ENCODE peak calls at places on chromosomes 3 and 15, in four cellular contexts. U is K562, L is HepG2, H is GM12878. X is an unnamed sample.

GRCh38 chr3:39753361-39753760 is 56.0 kb upstream of the MYRIP start:
- DNase-seq in H (no peak), L (no peak), U (no peak), X (no peak)

GRCh38 chr3:61561374-61562041 is at the start of gene PTPRG:
- DNase-seq in H (no peak), L (peak), U (no peak), X (peak)

GRCh38 chr3:12875857-12876451 is 34.6 kb upstream of the RPL32 start:
- DNase-seq in U (peak), L (no peak), H (no peak), X (no peak)

GRCh38 chr3:197792019-197792647 is 1.1 kb downstream of the LRCH3 start:
- DNase-seq in H (no peak), U (no peak), L (no peak), X (no peak)

GRCh38 chr3:52289747-52290595 is 2.3 kb downstream of the GLYCTK start:
- DNase-seq in L (peak), U (no peak), H (no peak), X (no peak)

GRCh38 chr3:29412117-29412516 is 131.2 kb downstream of the RBMS3 start:
- DNase-seq in L (no peak), H (peak), U (no peak), X (no peak)

GRCh38 chr15:41746802-41747201 is 27.5 kb upstream of the MAPKBP1 start:
- DNase-seq in H (no peak), U (no peak), L (no peak), X (no peak)

GRCh38 chr15:69718445-69718844 is 265.8 kb downstream of the RPLP1 start:
- DNase-seq in L (no peak), H (no peak), U (no peak), X (no peak)

GRCh38 chr15:52524223-52525136 is 4.2 kb downstream of the MYO5A start:
- DNase-seq in U (no peak), H (no peak), L (no peak), X (no peak)

GRCh38 chr3:31431322-31431721 is 101.4 kb upstream of the STT3B start:
- DNase-seq in L (no peak), U (no peak), H (no peak), X (no peak)

GRCh38 chr15:92306662-92307061 is 87.0 kb upstream of the ST8SIA2 start:
- DNase-seq in L (peak), U (no peak), H (no peak), X (peak)

GRCh38 chr15:74489518-74490338 is 28.8 kb upstream of the UBL7 start:
- DNase-seq in H (peak), L (peak), U (peak), X (peak)

GRCh38 chr3:111782447-111782782 is 76.7 kb upstream of the PHLDB2 start:
- DNase-seq in L (no peak), U (no peak), H (no peak), X (no peak)

GRCh38 chr3:183182732-183183610 is 20.4 kb upstream of the LAMP3 start:
- DNase-seq in U (no peak), L (no peak), H (no peak), X (no peak)

GRCh38 chr3:126530171-126531050 is 6.5 kb downstream of the CHST13 start:
- DNase-seq in U (no peak), L (no peak), H (no peak), X (no peak)

GRCh38 chr15:91320106-91320505 is 220.0 kb downstream of the SV2B start:
- DNase-seq in L (no peak), U (no peak), H (no peak), X (no peak)

GRCh38 chr3:4322635-4323034 is 19.5 kb downstream of the SETMAR start:
- DNase-seq in U (no peak), H (no peak), L (peak), X (no peak)

GRCh38 chr3:39132096-39133092 is 21.0 kb downstream of the CSRNP1 start:
- DNase-seq in U (no peak), L (no peak), H (no peak), X (no peak)

GRCh38 chr3:141828487-141829284 is 47.8 kb upstream of the ATP1B3 start:
- DNase-seq in H (no peak), L (no peak), U (no peak), X (no peak)

GRCh38 chr3:180265551-180265950 is 228.8 kb upstream of the PEX5L start:
- DNase-seq in H (no peak), L (no peak), U (no peak), X (no peak)

GRCh38 chr15:39593071-39594055 is 12.5 kb downstream of the THBS1 start:
- DNase-seq in L (no peak), H (no peak), U (no peak), X (no peak)

GRCh38 chr3:152398495-152398894 is 129.8 kb downstream of the MBNL1 start:
- DNase-seq in L (no peak), U (no peak), H (no peak), X (no peak)

GRCh38 chr3:17221529-17221928 is 336.8 kb downstream of the PLCL2 start:
- DNase-seq in U (no peak), H (no peak), L (no peak), X (no peak)

GRCh38 chr3:157131861-157132260 is 28.1 kb downstream of the CCNL1 start:
- DNase-seq in L (no peak), U (no peak), H (no peak), X (no peak)

GRCh38 chr3:177396707-177397106 is 199.4 kb upstream of the TBL1XR1 start:
- DNase-seq in U (no peak), L (no peak), H (no peak), X (no peak)

GRCh38 chr3:114848643-114849350 is 298.3 kb downstream of the ZBTB20 start:
- DNase-seq in H (no peak), L (no peak), U (no peak), X (no peak)

GRCh38 chr3:94024385-94024784 is 4.0 kb downstream of the STX19 start:
- DNase-seq in U (no peak), L (no peak), H (no peak), X (no peak)

GRCh38 chr3:171770689-171771620 is 39.3 kb downstream of the PLD1 start:
- DNase-seq in U (peak), L (peak), H (peak), X (peak)

GRCh38 chr3:120459196-120459595 is 8.4 kb upstream of the FSTL1 start:
- DNase-seq in L (no peak), H (no peak), U (no peak), X (no peak)

GRCh38 chr3:54630111-54630623 is 297.7 kb downstream of the LRTM1 start:
- DNase-seq in U (no peak), L (no peak), H (no peak), X (no peak)

GRCh38 chr3:124741027-124741426 is 10.8 kb downstream of the UMPS start:
- DNase-seq in L (no peak), H (no peak), U (no peak), X (no peak)
- TF ChIP-seq FOXK2 in L (no peak), H (no peak), U (no peak), X (no peak)

GRCh38 chr15:58967479-58967878 is 20.0 kb upstream of the RNF111 start:
- DNase-seq in H (no peak), U (no peak), L (no peak), X (no peak)

GRCh38 chr15:58962136-58962535 is 25.3 kb upstream of the RNF111 start:
- DNase-seq in L (no peak), H (no peak), U (no peak), X (no peak)

GRCh38 chr15:58958811-58959210 is 25.3 kb upstream of the SLTM start:
- DNase-seq in U (no peak), L (no peak), H (no peak), X (no peak)

GRCh38 chr15:58966698-58967097 is 20.8 kb upstream of the RNF111 start:
- DNase-seq in U (no peak), H (no peak), L (no peak), X (no peak)

DNA sequence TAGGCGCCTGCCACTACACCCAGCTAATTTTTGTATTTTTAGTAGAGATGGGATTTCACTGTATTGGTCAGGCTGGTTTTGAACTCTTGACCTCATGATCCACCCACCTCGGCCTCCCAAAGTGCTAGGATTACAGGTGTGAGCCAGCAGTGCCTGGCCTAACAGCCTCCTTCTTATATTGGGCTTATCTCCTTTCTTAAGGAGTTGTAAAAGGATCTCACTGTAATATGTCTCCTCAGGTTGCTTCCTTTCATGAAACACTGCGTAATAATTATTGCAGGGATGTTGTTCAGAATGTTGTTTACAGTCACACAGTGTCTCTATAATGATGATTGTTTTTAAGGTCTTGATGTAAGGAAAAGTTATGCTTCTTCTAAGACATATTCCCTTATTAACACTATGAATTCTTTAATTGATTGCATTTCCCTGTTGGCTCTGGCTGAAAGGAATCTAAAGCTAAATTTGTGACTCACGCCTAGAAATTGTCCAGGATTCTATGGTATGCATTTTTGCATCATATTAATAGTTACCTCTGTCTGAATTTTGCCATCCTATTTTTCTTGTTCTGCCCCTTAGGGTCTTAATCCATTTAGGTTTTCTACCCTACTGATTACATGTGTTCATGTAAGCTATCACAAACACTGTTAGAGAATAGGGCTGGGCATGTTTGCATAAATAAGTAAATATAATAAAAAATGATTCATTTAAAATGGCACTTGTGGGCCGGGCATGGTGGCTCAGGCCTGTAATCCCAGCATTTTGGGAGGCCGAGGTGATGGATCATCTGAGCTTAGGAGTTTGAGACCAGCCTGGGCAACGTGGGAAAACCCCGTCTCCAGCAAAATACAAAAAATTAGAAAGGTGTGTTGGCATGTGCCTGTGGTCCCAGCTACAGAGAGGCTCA is 24.5 kb upstream of the RNF111 start:
- DNase-seq in H (no peak), U (no peak), L (no peak), X (no peak)
- TF ChIP-seq TARDBP in H (no peak), U (no peak), L (no peak), X (no peak)

GRCh38 chr15:63519548-63520178 is 15.3 kb downstream of the USP3 start:
- DNase-seq in L (no peak), H (no peak), U (no peak), X (no peak)
- TF ChIP-seq FOXK2 in L (no peak), H (no peak), U (no peak), X (no peak)

DNA sequence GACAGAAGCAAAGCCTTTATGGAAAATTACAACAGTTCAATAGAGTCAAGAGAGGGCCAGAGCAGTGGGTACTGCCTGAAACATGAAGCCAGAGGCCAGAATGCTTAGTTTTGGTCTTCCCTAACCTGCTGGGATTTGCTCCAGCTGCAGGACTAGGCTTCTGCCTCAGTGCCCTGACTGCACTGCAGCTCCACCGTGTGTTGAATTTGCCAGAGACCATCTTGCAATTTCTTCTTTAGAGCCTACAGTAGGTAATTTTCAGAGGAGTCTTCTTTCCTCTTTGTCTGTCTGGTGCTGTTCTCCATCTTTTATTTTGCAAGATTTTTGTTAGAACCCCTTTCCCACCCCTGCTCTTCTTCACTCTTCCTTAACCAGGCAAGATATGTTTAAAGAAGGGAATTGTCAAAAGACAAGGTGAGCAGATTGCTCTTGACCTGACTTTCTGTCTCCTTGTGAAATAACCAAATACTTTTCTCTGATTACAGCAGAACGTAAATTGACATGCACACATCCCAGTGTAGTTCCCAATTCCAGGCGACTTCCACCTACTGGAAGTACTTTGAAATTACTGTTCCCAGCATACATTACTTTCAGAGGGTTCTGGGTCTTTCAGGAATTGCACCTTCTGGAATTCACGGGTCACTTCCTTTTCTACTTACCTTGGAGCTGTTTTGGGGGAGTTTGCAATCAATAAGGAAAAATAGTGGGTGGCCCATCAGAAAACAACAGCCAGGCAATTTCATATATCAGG is 161.2 kb downstream of the MINAR1 start:
- DNase-seq in L (peak), U (no peak), H (no peak), X (peak)
- TF ChIP-seq TARDBP in L (no peak), U (no peak), H (no peak), X (no peak)

GRCh38 chr3:121992601-121993560 is 29.2 kb downstream of the ILDR1 start:
- DNase-seq in L (no peak), U (no peak), H (peak), X (no peak)
- TF ChIP-seq FOXK2 in L (no peak), U (no peak), H (no peak), X (no peak)

GRCh38 chr3:58833501-58833900 is 166.9 kb upstream of the FAM3D start:
- DNase-seq in L (no peak), H (no peak), U (no peak), X (no peak)
- TF ChIP-seq TARDBP in L (no peak), H (no peak), U (no peak), X (no peak)

GRCh38 chr3:117628896-117629295 is 919.3 kb downstream of the TUSC7 start:
- DNase-seq in U (no peak), H (no peak), L (no peak), X (peak)
- TF ChIP-seq FOXK2 in U (no peak), H (no peak), L (no peak), X (no peak)

DNA sequence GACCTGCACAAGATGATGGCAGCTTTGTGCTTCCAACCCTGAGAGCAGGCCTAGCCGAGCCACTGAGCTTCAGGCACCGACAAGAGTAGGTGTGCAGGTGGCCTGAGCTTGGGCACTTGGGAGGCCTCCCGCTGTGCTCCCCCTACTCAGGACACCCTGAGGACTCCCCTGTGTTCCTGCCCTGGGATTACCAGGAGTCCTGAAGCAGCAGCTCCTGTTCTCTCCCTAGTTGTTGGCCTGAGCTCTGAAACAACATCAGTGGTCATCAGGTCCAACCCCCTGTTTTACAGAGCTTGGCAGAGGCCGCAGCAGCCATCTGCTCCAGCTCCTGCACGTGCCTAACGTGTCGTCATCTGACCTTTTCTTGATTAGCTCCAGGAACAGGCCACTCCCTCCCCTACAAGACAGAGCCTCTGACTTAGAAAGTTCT is 8.0 kb upstream of the MESP2 start:
- DNase-seq in H (no peak), L (no peak), U (no peak), X (no peak)
- TF ChIP-seq TARDBP in H (no peak), L (no peak), U (no peak), X (no peak)